ENCODE peak calls at places on chromosomes 7 and 10, in four cellular contexts. One of them, this sample, is unnamed.

GRCh38 chr7:150417863-150418262 is 32.6 kb upstream of the GIMAP8 start:
- DNase-seq in Panc1: no peak
- DNase-seq in K562: peak; percentile 56
- DNase-seq in SK-N-SH: peak; percentile 32
- DNase-seq in this sample: no peak

GRCh38 chr10:131981429-131982184 is at the start of gene BNIP3:
- DNase-seq in Panc1: no peak
- DNase-seq in K562: peak; percentile 97
- DNase-seq in SK-N-SH: peak; percentile 100
- DNase-seq in this sample: peak; percentile 39

GRCh38 chr7:111210996-111211395 is 120.1 kb downstream of the LRRN3 start:
- DNase-seq in Panc1: no peak
- DNase-seq in K562: no peak
- DNase-seq in SK-N-SH: no peak
- DNase-seq in this sample: no peak

GRCh38 chr10:93652857-93653256 is 40.5 kb downstream of the PDE6C start:
- DNase-seq in Panc1: peak; percentile 74
- DNase-seq in K562: no peak
- DNase-seq in SK-N-SH: no peak
- DNase-seq in this sample: no peak

GRCh38 chr7:155147172-155147571 is 77.0 kb downstream of the HTR5A start:
- DNase-seq in Panc1: no peak
- DNase-seq in K562: no peak
- DNase-seq in SK-N-SH: no peak
- DNase-seq in this sample: no peak

GRCh38 chr10:47079177-47079580 is 168.0 kb downstream of the PTPN20 start:
- DNase-seq in Panc1: no peak
- DNase-seq in K562: no peak
- DNase-seq in SK-N-SH: no peak
- DNase-seq in this sample: no peak

GRCh38 chr10:69160809-69161225 is 19.2 kb upstream of the SUPV3L1 start:
- DNase-seq in Panc1: no peak
- DNase-seq in K562: no peak
- DNase-seq in SK-N-SH: no peak
- DNase-seq in this sample: no peak

GRCh38 chr7:24824400-24824799 is 67.1 kb upstream of the GSDME start:
- DNase-seq in Panc1: no peak
- DNase-seq in K562: no peak
- DNase-seq in SK-N-SH: no peak
- DNase-seq in this sample: peak; percentile 75

GRCh38 chr10:102617816-102618215 is 26.5 kb upstream of the TRIM8 start:
- DNase-seq in Panc1: no peak
- DNase-seq in K562: no peak
- DNase-seq in SK-N-SH: no peak
- DNase-seq in this sample: no peak

GRCh38 chr7:12303507-12303906 is 92.4 kb downstream of the TMEM106B start:
- DNase-seq in Panc1: no peak
- DNase-seq in K562: peak; percentile 9
- DNase-seq in SK-N-SH: peak; percentile 17
- DNase-seq in this sample: no peak

GRCh38 chr7:15560968-15561367 is 847 bp downstream of the AGMO start:
- DNase-seq in Panc1: no peak
- DNase-seq in K562: no peak
- DNase-seq in SK-N-SH: no peak
- DNase-seq in this sample: no peak

GRCh38 chr7:95916573-95917371 is 144.4 kb downstream of the DYNC1I1 start:
- DNase-seq in Panc1: peak; percentile 46
- DNase-seq in K562: peak; percentile 64
- DNase-seq in SK-N-SH: peak; percentile 57
- DNase-seq in this sample: peak; percentile 59
- TF ChIP-seq SIN3A in Panc1: no peak
- TF ChIP-seq SIN3A in K562: no peak
- TF ChIP-seq SIN3A in SK-N-SH: no peak
- TF ChIP-seq SIN3A in this sample: no peak

GRCh38 chr7:84188811-84189405 is 5.7 kb downstream of the SEMA3A start:
- DNase-seq in Panc1: no peak
- DNase-seq in K562: no peak
- DNase-seq in SK-N-SH: peak; percentile 21
- DNase-seq in this sample: no peak

GRCh38 chr7:84191261-84191660 is 3.3 kb downstream of the SEMA3A start:
- DNase-seq in Panc1: no peak
- DNase-seq in K562: no peak
- DNase-seq in SK-N-SH: no peak
- DNase-seq in this sample: no peak

GRCh38 chr7:84187087-84187805 is 7.3 kb downstream of the SEMA3A start:
- DNase-seq in Panc1: no peak
- DNase-seq in K562: no peak
- DNase-seq in SK-N-SH: no peak
- DNase-seq in this sample: no peak

GRCh38 chr7:84190016-84190705 is 4.4 kb downstream of the SEMA3A start:
- DNase-seq in Panc1: no peak
- DNase-seq in K562: no peak
- DNase-seq in SK-N-SH: no peak
- DNase-seq in this sample: no peak

GRCh38 chr7:84187813-84188212 is 6.8 kb downstream of the SEMA3A start:
- DNase-seq in Panc1: no peak
- DNase-seq in K562: no peak
- DNase-seq in SK-N-SH: no peak
- DNase-seq in this sample: no peak
- TF ChIP-seq SIN3A in Panc1: no peak
- TF ChIP-seq SIN3A in K562: no peak
- TF ChIP-seq SIN3A in SK-N-SH: no peak
- TF ChIP-seq SIN3A in this sample: no peak

GRCh38 chr10:72016608-72017310 is 52.6 kb downstream of the CHST3 start:
- DNase-seq in Panc1: no peak
- DNase-seq in K562: no peak
- DNase-seq in SK-N-SH: no peak
- DNase-seq in this sample: no peak

GRCh38 chr10:72014785-72015480 is 50.7 kb downstream of the CHST3 start:
- DNase-seq in Panc1: no peak
- DNase-seq in K562: no peak
- DNase-seq in SK-N-SH: no peak
- DNase-seq in this sample: no peak

GRCh38 chr10:72014197-72014596 is 50.0 kb downstream of the CHST3 start:
- DNase-seq in Panc1: no peak
- DNase-seq in K562: no peak
- DNase-seq in SK-N-SH: no peak
- DNase-seq in this sample: no peak

GRCh38 chr10:72013202-72013945 is 49.2 kb downstream of the CHST3 start:
- DNase-seq in Panc1: no peak
- DNase-seq in K562: no peak
- DNase-seq in SK-N-SH: peak; percentile 88
- DNase-seq in this sample: no peak

DNA sequence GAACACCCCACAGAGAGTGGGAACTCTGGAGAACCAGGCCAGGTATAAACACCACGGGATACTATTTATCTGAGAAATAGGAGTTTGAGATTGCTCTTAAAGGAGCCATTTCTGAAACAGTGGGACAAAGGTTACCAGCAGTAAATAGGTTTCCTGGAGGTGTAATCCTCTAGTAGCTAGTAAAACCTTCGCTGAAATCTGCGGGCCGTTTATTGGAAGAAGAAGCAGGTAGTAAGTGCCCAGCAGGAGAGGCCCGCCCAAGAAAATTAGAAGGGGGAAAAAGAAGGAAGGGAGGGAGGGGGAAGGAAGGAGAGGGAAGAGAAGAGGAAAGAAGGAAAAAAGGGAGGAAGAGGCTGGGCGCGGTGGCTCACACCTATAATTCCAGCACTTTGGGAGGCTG is 51.7 kb downstream of the CHST3 start:
- DNase-seq in Panc1: no peak
- DNase-seq in K562: no peak
- DNase-seq in SK-N-SH: no peak
- DNase-seq in this sample: no peak
- TF ChIP-seq SIN3A in Panc1: no peak
- TF ChIP-seq SIN3A in K562: no peak
- TF ChIP-seq SIN3A in SK-N-SH: no peak
- TF ChIP-seq SIN3A in this sample: no peak

DNA sequence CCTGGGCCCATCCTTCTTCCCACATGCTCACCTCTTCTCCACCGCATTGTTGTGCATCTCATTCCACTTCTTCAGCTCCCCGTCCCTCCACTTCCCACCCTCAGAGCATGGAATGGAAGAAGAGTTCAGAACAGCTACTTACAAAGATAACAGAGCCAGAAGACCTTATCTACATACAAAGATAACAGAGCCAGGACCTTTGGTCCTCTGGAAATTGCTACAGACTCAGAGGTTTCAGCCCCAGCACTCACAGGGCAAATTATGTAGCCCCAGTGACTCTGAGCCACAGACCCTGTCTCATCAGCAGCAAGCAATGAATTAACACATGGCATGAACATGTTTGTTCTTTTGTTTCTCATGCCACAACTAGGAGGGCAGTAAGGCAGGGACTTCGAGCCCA is 28.7 kb upstream of the SLC29A3 start:
- DNase-seq in Panc1: no peak
- DNase-seq in K562: no peak
- DNase-seq in SK-N-SH: no peak
- DNase-seq in this sample: no peak
- TF ChIP-seq SIN3A in Panc1: no peak
- TF ChIP-seq SIN3A in K562: no peak
- TF ChIP-seq SIN3A in SK-N-SH: no peak
- TF ChIP-seq SIN3A in this sample: no peak

DNA sequence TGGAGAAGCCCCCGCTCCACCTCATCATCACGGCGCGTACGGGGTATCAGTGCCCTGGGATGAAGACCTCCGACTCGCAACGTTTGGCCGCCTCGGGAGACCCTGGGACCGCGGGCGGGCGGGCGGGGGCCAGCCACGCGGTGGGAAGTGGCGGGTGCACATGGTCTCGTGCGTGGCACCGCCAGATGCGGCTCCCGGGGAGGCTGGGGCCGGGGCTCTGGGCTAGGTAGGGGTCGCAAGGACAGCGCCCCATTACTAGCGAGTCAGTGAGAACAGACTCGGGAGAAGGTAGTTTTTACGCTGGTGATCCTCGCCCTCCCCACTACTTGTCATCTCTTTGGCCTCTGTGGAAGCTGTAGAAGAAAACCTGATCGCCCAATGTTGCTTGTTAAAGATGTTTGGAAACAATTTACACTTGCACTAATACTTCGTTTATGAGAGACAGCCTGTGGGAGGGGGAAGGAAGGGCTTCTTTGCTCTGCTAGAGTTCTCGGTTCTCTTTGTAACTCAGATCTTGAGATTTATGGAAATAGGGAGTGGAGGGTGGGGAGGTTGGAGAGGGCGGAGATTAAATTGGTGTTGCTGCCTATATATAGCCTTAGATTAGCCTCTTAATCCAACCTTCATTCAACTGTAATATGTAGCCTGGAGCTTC is 573 bp downstream of the BZW2 start:
- DNase-seq in Panc1: no peak
- DNase-seq in K562: no peak
- DNase-seq in SK-N-SH: peak; percentile 25
- DNase-seq in this sample: no peak
- TF ChIP-seq SIN3A in Panc1: no peak
- TF ChIP-seq SIN3A in K562: peak; percentile 7
- TF ChIP-seq SIN3A in SK-N-SH: no peak
- TF ChIP-seq SIN3A in this sample: no peak

DNA sequence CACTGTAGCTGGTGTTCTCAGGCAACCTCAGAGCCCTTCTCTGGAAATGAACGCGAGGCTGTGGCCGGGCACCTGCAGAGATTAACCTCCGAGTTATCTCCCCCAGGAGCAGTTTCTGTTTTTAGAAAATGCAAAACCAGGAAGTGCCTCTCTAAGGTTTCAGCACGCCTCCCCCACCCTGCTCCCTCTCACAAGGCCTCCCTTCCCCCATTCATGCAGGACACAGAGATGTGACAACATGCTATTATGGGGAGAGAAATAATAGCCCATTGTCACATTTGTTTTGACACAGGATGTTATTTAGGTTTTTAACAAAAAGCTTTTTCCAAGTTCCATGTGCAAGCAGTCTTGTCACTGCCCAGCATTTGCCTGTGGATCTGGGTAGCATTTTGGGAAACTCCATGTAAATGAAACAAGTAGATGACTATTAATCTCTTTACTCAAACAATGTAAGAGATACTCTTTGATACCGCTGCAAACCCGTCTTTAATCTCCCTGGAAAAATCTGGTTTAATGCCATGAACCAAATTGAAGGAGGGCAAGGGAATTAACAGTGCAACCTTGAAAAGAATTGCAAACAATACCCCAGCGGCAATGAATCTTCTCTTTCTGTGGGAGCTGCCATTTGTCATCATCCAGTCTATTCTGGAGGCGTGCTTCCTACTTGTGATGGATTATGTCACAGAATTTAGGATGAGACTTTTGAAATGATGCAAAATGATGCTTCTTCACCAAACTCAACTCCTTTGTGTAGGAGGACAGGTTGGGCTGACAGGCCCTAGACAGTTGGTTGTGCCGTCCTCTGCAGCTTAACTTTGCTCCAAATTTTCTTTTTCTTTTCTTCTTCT is 86.5 kb upstream of the NMT2 start:
- DNase-seq in Panc1: no peak
- DNase-seq in K562: peak; percentile 46
- DNase-seq in SK-N-SH: no peak
- DNase-seq in this sample: no peak
- TF ChIP-seq SIN3A in Panc1: no peak
- TF ChIP-seq SIN3A in K562: no peak
- TF ChIP-seq SIN3A in SK-N-SH: no peak
- TF ChIP-seq SIN3A in this sample: no peak

This sample was measured in HCT116.